ENCODE peak calls at places on chromosomes 12 and 14, in nine cellular contexts. G is body of pancreas, Q is A549, E is heart left ventricle, J is stomach, U is gastrocnemius medialis, K is ovary, V is uterus, D is endothelial cell of umbilical vein. C is an unnamed sample. For H3K9me3 and H3K4me1, the result is how much of the 10 kb centered on the place peaks cover.

GRCh38 chr12:121202407-121203355 is 7.2 kb upstream of the P2RX4 start:
- DNase-seq in G (no peak), Q (no peak), E (no peak), J (no peak), U (no peak), K (no peak), V (no peak), D (no peak), C (no peak)

GRCh38 chr12:48189331-48190125 is 6.1 kb downstream of the CCDC184 start:
- DNase-seq in G (peak), Q (peak), E (peak), J (peak), U (peak), K (peak), V (peak), D (peak), C (peak)

GRCh38 chr12:1919284-1919683 is 832 bp upstream of the CACNA2D4 start:
- DNase-seq in G (no peak), Q (no peak), E (no peak), J (no peak), U (no peak), K (peak), V (no peak), D (no peak), C (peak)

GRCh38 chr12:108855284-108856169 is 1.9 kb downstream of the SSH1 start:
- DNase-seq in G (no peak), Q (no peak), E (no peak), J (no peak), U (no peak), K (no peak), V (no peak), D (no peak), C (peak)

GRCh38 chr14:68947802-68948201 is 31.3 kb downstream of the ACTN1 start:
- DNase-seq in G (peak), Q (peak), E (peak), J (peak), U (peak), K (no peak), V (peak), D (no peak), C (peak)

GRCh38 chr14:61547186-61548121 is 147.9 kb upstream of the HIF1A start:
- DNase-seq in G (no peak), Q (peak), E (peak), J (no peak), U (no peak), K (no peak), V (no peak), D (peak), C (no peak)

GRCh38 chr14:29548948-29549370 is 378.7 kb downstream of the PRKD1 start:
- DNase-seq in G (no peak), Q (peak), E (no peak), J (no peak), U (no peak), K (no peak), V (no peak), D (peak), C (peak)

GRCh38 chr12:52037248-52037861 is 13.9 kb upstream of the NR4A1 start:
- DNase-seq in G (peak), Q (no peak), E (peak), J (peak), U (peak), K (peak), V (peak), D (no peak), C (peak)

GRCh38 chr12:50603817-50604639 is 99.2 kb downstream of the DIP2B start:
- DNase-seq in G (no peak), Q (no peak), E (no peak), J (no peak), U (no peak), K (peak), V (peak), D (peak), C (peak)

GRCh38 chr14:50333010-50333409 is 20.9 kb downstream of the DMAC2L start:
- DNase-seq in G (no peak), Q (no peak), E (peak), J (no peak), U (peak), K (peak), V (peak), D (peak), C (no peak)

GRCh38 chr12:52661668-52662067 is 9.7 kb upstream of the KRT2 start:
- DNase-seq in G (no peak), Q (no peak), E (no peak), J (no peak), U (no peak), K (no peak), V (no peak), D (no peak), C (no peak)

GRCh38 chr12:120614873-120615272 is 25.6 kb upstream of the CABP1 start:
- DNase-seq in G (no peak), Q (no peak), E (no peak), J (no peak), U (no peak), K (no peak), V (no peak), D (no peak), C (no peak)

GRCh38 chr12:54858562-54858961 is 4.2 kb downstream of the MUCL1 start:
- DNase-seq in G (no peak), Q (no peak), E (no peak), J (no peak), U (no peak), K (no peak), V (no peak), D (no peak), C (no peak)

GRCh38 chr12:68915055-68915454 is 17.9 kb downstream of the CPM start:
- DNase-seq in G (no peak), Q (no peak), E (no peak), J (no peak), U (no peak), K (no peak), V (no peak), D (no peak), C (no peak)

GRCh38 chr14:78598046-78598652 is 428.0 kb downstream of the NRXN3 start:
- DNase-seq in G (peak), Q (peak), E (peak), J (peak), U (peak), K (peak), V (peak), D (peak), C (peak)

GRCh38 chr12:81221681-81222080 is 143.8 kb downstream of the ACSS3 start:
- DNase-seq in G (no peak), Q (no peak), E (no peak), J (no peak), U (no peak), K (no peak), V (no peak), D (no peak), C (no peak)

GRCh38 chr12:112664569-112664968 is 127.0 kb upstream of the RPH3A start:
- DNase-seq in G (no peak), Q (peak), E (no peak), J (no peak), U (no peak), K (no peak), V (no peak), D (no peak), C (peak)

GRCh38 chr12:107091381-107091780 is 2.0 kb downstream of the CRY1 start:
- DNase-seq in G (peak), Q (peak), E (no peak), J (no peak), U (no peak), K (no peak), V (no peak), D (peak), C (no peak)

GRCh38 chr14:45793081-45793480 is 540.1 kb upstream of the MIS18BP1 start:
- DNase-seq in G (no peak), Q (no peak), E (no peak), J (peak), U (no peak), K (no peak), V (no peak), D (no peak), C (no peak)

GRCh38 chr14:104734601-104734990 is 10.6 kb downstream of the ADSS1 start:
- DNase-seq in G (no peak), Q (no peak), E (no peak), J (no peak), U (no peak), K (no peak), V (no peak), D (no peak), C (no peak)

GRCh38 chr14:104734991-104735779 is 11.2 kb downstream of the ADSS1 start:
- DNase-seq in G (no peak), Q (no peak), E (peak), J (no peak), U (peak), K (no peak), V (no peak), D (no peak), C (no peak)

GRCh38 chr14:104738375-104739019 is 14.4 kb upstream of the SIVA1 start:
- DNase-seq in G (no peak), Q (no peak), E (no peak), J (no peak), U (no peak), K (no peak), V (no peak), D (no peak), C (no peak)

GRCh38 chr14:104734051-104734587 is 10.1 kb downstream of the ADSS1 start:
- DNase-seq in G (no peak), Q (no peak), E (no peak), J (no peak), U (peak), K (no peak), V (no peak), D (no peak), C (no peak)

DNA sequence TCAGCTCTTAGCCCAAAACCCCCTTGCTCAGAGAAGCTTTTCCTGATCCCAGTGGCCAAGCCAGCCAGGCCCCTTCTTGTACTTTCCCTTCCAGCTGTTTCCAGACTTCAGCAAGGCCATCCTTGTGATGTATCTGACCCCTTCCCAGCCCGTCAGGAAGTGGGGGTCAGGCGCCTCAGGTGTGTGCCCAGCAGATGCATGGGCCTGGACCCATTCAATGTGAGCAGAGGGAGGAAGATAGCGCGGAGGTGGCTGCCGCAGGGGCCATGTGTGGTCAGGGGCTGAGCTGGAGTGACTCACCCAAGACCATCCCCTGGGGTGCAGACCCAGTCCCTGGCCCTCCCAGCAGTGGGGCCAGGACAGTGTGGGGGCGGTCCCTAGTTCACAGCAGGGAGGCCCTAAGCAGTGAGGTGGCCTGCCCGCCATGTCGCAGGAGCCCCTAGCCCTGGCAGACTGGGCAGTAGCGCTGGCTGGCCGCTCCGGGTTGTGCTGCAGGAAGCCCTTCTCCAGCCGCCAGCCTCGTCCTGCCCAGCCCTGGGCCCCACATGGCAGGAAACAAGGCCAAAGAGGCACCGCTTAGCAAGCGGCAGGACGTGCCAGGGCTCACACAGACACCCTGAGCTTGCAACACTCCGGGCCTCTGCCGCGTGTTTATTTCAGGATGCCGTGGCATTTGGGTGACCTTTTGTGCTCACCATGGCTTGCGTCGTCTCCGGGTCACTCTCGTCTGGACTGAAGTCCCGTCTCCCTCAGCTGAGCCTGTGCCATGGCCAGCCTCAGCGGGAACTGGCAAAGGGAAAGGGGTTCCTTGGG is 12.0 kb downstream of the ADSS1 start:
- DNase-seq in G (peak), Q (no peak), E (peak), J (peak), U (peak), K (no peak), V (peak), D (peak), C (peak)
- TF ChIP-seq POLR2A in G (no peak), Q (no peak), E (no peak), J (no peak), U (peak), K (no peak), V (no peak), D (peak), C (no peak)

GRCh38 chr12:131486831-131487230 is 224.1 kb upstream of the SFSWAP start:
- DNase-seq in G (no peak), Q (no peak), E (no peak), J (no peak), U (no peak), K (no peak), V (no peak), D (no peak), C (no peak)
- H3K9me3 ChIP-seq in G (under half), Q (under half), E (under half), J (under half), U (under half), K (under half), V (under half), D (under half), C (under half)

GRCh38 chr14:92591346-92591745 is 77.8 kb downstream of the RIN3 start:
- DNase-seq in G (no peak), Q (no peak), E (no peak), J (no peak), U (no peak), K (no peak), V (no peak), D (no peak), C (no peak)
- H3K4me1 ChIP-seq in G (under half), Q (under half), E (under half), J (under half), U (under half), K (under half), V (under half), D (under half), C (under half)

GRCh38 chr12:3438401-3438800 is 52.6 kb upstream of the PRMT8 start:
- DNase-seq in G (no peak), Q (no peak), E (no peak), J (no peak), U (no peak), K (no peak), V (no peak), D (no peak), C (no peak)
- TF ChIP-seq POLR2A in G (no peak), Q (no peak), E (no peak), J (no peak), U (no peak), K (no peak), V (no peak), D (no peak), C (no peak)

GRCh38 chr14:105908006-105908405 is 381.6 kb downstream of the TMEM121 start:
- DNase-seq in G (no peak), Q (no peak), E (no peak), J (no peak), U (no peak), K (no peak), V (no peak), D (no peak), C (no peak)
- H3K9me3 ChIP-seq in G (under half), Q (under half), E (under half), J (under half), U (under half), K (under half), V (under half), D (under half), C (under half)

DNA sequence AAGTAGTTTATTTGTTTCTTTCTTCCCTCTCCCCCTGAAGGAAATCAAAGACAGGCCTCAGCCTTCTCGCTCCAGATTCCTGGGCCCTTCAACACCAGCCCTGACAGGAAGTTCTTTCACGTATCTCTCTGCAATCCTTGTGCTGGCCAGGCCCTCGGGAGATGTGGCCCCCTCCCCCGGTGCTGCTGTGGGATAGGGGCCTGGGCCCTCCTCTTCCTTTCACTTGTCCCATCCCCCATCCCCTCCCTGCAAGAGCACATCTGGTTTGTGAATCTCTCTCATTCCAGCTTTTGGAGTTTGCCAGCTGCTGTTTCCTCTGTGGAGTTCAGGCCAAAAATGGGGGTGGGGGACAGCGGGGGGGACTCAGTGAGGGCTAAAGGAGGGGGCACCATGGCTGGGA is 7.2 kb downstream of the LRP1 start:
- DNase-seq in G (no peak), Q (no peak), E (peak), J (no peak), U (no peak), K (no peak), V (peak), D (no peak), C (no peak)
- H3K4me1 ChIP-seq in G (under half), Q (under half), E (under half), J (half or more), U (under half), K (under half), V (under half), D (under half), C (half or more)

GRCh38 chr12:6691473-6691872 is 2.3 kb upstream of the ZNF384 start:
- DNase-seq in G (no peak), Q (no peak), E (no peak), J (no peak), U (no peak), K (no peak), V (no peak), D (no peak), C (no peak)

GRCh38 chr12:6692888-6693287 is 3.7 kb upstream of the ZNF384 start:
- DNase-seq in G (no peak), Q (no peak), E (no peak), J (no peak), U (no peak), K (no peak), V (no peak), D (no peak), C (no peak)

GRCh38 chr12:6688543-6688999 is 604 bp downstream of the ZNF384 start:
- DNase-seq in G (peak), Q (no peak), E (no peak), J (peak), U (peak), K (peak), V (no peak), D (no peak), C (peak)

GRCh38 chr12:6685814-6686213 is 3.4 kb downstream of the ZNF384 start:
- DNase-seq in G (no peak), Q (no peak), E (no peak), J (no peak), U (no peak), K (no peak), V (no peak), D (no peak), C (no peak)

DNA sequence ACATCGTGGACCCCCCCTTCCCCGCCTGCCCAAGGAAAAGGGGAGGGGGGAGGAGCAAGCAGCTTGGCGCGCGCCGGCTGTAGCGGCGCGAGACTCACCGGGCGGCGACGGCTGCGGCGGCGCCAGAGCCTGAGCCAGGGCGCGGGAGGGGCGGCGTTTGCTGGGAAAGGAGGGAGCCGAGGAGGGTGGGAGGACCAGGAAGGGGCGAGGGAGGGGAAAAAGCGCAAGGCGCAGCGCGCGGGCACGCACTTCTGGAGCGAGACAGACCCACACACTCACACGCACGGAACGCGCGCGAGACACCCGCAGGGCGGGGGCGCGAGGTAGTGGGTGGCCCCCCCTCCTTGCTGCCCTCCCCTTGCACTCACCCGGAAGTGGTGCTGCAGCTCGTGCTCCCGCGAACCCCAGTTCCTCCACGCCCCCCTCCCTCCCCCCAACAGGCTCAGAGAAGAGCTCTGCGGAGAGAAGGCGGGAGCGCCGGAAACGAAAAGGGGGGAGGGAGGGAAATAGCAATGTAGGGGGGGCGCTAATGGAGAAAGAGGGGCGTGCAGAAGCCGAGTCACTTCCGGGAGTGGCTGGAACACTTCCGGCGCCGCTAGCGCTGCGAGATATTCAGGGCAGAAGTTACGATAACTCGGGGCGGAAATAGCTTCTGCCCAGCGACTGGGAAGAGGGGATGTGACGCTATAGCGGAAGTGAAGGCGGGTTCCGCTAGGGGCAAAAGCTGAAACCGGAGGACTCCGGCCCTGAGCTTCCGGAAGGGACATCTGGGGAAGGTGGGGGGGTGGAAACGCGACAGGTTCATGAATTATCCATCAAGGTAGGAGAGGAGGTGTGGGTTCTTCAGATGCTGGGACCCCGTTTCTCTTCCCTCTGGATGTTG is at the start of gene ZNF384:
- DNase-seq in G (peak), Q (peak), E (peak), J (peak), U (peak), K (peak), V (peak), D (peak), C (peak)
- TF ChIP-seq POLR2A in G (peak), Q (peak), E (no peak), J (no peak), U (peak), K (peak), V (peak), D (peak), C (no peak)

DNA sequence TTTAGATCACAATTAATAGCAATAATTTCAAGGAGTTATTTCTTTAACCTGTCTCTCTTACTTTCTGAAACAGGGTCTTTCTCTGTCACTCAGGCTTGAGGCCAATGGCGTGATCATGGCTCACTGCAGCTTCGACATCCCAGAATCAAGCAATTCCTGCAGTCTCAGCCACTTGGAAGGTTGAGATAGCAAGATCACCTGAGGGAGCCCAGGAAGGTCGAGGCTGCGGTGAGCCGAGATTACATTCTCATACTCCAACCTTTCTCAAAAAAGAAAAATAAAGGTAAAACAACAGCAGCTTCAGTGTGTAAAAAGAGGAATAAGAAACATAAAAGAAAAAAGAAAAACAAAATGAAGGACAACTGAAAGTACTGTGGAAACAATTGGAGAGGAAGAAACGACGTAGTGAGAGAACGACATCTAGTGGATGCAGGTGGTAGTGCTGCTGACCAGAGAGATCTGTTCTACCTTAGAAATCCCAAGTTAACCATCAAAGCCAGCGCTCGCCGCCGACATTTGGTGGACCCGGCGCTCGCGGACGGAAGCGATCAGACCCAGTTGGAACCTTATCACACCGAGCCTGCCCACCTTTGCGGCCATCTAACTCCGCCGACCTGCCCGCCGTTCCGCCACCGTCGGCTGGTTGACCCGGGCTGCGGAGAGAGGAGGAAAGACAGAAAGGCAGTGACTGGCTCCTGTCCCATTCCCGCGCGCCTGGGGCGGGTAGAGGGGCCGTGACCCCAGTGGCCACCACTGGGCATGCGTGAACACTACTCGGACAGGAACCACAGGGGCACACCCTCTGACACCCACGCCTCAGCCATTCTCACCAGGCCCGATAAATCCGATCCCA is 196.1 kb downstream of the ALG10 start:
- DNase-seq in G (peak), Q (peak), E (peak), J (peak), U (peak), K (peak), V (peak), D (peak), C (peak)
- H3K9me3 ChIP-seq in G (under half), Q (under half), E (under half), J (under half), U (under half), K (under half), V (under half), D (under half), C (under half)

GRCh38 chr12:89663577-89664357 is 44.9 kb downstream of the ATP2B1 start:
- DNase-seq in G (no peak), Q (no peak), E (no peak), J (no peak), U (no peak), K (no peak), V (no peak), D (peak), C (no peak)
- H3K4me1 ChIP-seq in G (under half), Q (under half), E (under half), J (under half), U (under half), K (under half), V (under half), D (under half), C (under half)

GRCh38 chr12:10717410-10717809 is 5.7 kb downstream of the YBX3 start:
- DNase-seq in G (no peak), Q (no peak), E (no peak), J (no peak), U (no peak), K (no peak), V (no peak), D (peak), C (no peak)
- TF ChIP-seq POLR2A in G (no peak), Q (no peak), E (no peak), J (no peak), U (no peak), K (no peak), V (no peak), D (no peak), C (no peak)